ENCODE peak calls at places on chromosomes 4 and X, in eight cellular contexts. H is IMR-90; I is mammary epithelial cell; U is dorsolateral prefrontal cortex; W is lower lobe of right lung; G is transverse colon; L is CD8-positive, alpha-beta memory T cell; J is cardiac muscle cell. D is an unnamed sample.

GRCh38 chrX:64204701-64205440 is 637 bp downstream of the AMER1 start:
- DNase-seq in H (peak; percentile 19), G (no peak), L (peak; percentile 23), I (peak; percentile 25), U (peak; percentile 36), J (peak; percentile 34), W (peak; percentile 54), D (peak; percentile 3)

GRCh38 chrX:82692991-82693390 is 815.1 kb upstream of the POU3F4 start:
- DNase-seq in W (no peak), G (no peak), J (no peak), H (no peak), L (no peak), I (no peak), U (no peak), D (no peak)

GRCh38 chrX:23756165-23756564 is 13.1 kb upstream of the ACOT9 start:
- DNase-seq in W (peak; percentile 49), J (peak; percentile 80), U (no peak), G (peak; percentile 70), H (peak; percentile 41), I (peak; percentile 37), L (peak; percentile 51), D (peak; percentile 64)

GRCh38 chrX:114619874-114620273 is 36.0 kb downstream of the HTR2C start:
- DNase-seq in G (no peak), H (no peak), J (peak; percentile 35), L (no peak), W (no peak), I (no peak), U (no peak), D (no peak)

GRCh38 chrX:41621236-41621651 is 67.5 kb upstream of the GPR34 start:
- DNase-seq in J (peak; percentile 24), G (no peak), W (no peak), H (peak; percentile 62), U (no peak), L (no peak), I (peak; percentile 14), D (no peak)

GRCh38 chrX:21375795-21376069 is 1.5 kb downstream of the CNKSR2 start:
- DNase-seq in U (no peak), J (peak; percentile 8), G (no peak), H (no peak), I (no peak), L (no peak), W (no peak), D (no peak)

GRCh38 chrX:82141942-82142341 is 940.0 kb downstream of the SH3BGRL start:
- DNase-seq in U (no peak), G (no peak), L (peak; percentile 53), I (no peak), H (no peak), J (no peak), W (no peak), D (peak; percentile 66)

GRCh38 chr4:7285244-7286122 is 93.1 kb downstream of the SORCS2 start:
- DNase-seq in G (no peak), H (no peak), L (no peak), W (no peak), I (no peak), U (peak; percentile 57), J (no peak), D (no peak)

GRCh38 chrX:72125331-72126047 is 6.2 kb downstream of the RTL5 start:
- DNase-seq in I (no peak), W (no peak), J (no peak), L (no peak), U (no peak), G (no peak), H (no peak), D (no peak)

GRCh38 chrX:72123471-72124185 is 8.1 kb downstream of the RTL5 start:
- DNase-seq in L (no peak), U (no peak), J (peak; percentile 55), H (peak; percentile 5), G (no peak), W (peak; percentile 68), I (no peak), D (no peak)

GRCh38 chrX:72122621-72123275 is 9.0 kb downstream of the RTL5 start:
- DNase-seq in G (no peak), H (no peak), I (no peak), U (no peak), L (no peak), W (no peak), J (no peak), D (no peak)

GRCh38 chrX:72126048-72126415 is 5.7 kb downstream of the RTL5 start:
- DNase-seq in U (no peak), J (no peak), W (no peak), H (no peak), I (peak; percentile 14), L (no peak), G (no peak), D (no peak)

DNA sequence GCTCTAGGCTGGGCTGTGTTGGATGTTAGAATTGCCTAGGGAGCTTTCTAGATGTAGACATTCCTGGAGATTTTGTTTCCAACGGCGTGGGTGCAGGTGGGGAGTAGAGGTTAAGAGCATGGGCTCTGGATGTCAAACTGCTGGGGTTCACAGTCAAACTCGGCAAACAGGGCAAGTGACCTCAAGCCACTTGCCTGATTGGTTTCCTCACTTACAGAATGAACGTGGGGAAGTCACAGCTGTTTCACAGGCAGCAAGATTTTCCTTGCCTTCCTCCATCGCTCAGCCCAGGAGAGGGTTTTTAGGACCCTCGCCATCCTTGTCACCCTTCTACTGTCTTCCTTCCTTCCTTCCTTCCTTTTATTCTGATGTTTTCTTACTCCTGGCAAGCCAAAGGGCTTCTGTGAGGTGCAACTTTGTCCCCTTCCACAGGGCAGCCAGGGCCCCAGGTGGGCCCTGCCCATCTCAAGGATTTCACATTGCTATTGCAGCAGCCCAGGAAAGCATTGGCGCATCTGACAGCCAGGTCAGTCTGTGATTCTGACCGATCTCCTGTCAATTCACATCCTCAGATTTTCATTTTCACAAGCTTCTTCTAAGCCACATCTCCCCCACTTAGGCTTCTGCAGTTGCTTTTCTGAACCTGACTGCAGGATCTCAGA is 7.0 kb downstream of the RTL5 start:
- DNase-seq in I (no peak), G (no peak), U (no peak), L (no peak), H (no peak), J (no peak), W (no peak), D (no peak)
- H3K4me3 ChIP-seq in I (no peak overlapping the region), G (no peak overlapping the region), U (no peak overlapping the region), L (no peak overlapping the region), H (no peak overlapping the region), J (no peak overlapping the region), W (no peak overlapping the region), D (no peak overlapping the region)

GRCh38 chr4:156261230-156261629 is 307.6 kb upstream of the CTSO start:
- DNase-seq in G (no peak), U (no peak), L (no peak), J (no peak), W (no peak), I (peak; percentile 57), H (no peak), D (no peak)

GRCh38 chr4:156255205-156255604 is 301.5 kb upstream of the CTSO start:
- DNase-seq in G (no peak), J (no peak), L (no peak), U (no peak), I (no peak), W (no peak), H (no peak), D (no peak)

GRCh38 chr4:156251373-156252065 is 297.9 kb upstream of the CTSO start:
- DNase-seq in H (no peak), W (no peak), L (no peak), U (no peak), J (no peak), I (no peak), G (no peak), D (no peak)

GRCh38 chr4:156252300-156253016 is 298.8 kb upstream of the CTSO start:
- DNase-seq in W (no peak), H (peak; percentile 52), U (no peak), L (no peak), G (no peak), J (no peak), I (no peak), D (no peak)

DNA sequence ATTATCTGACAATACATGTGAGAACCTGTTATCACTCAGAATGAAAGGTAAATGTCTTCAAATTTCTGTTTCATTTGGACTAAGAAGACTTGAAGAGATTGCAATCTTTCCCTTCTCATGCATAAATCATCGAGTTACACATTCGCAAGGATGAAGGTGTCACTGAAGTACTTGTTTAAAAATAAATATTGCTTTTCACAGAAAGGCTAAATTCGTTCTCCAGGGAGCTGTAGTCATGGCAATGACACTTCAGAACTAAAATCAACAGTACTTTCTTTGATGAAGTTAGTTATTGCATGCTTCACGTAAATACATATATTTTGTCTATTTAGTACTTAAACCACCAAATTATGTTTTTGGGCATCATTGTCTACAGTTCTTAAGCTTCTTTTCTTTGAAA is 301.9 kb upstream of the CTSO start:
- DNase-seq in G (no peak), L (no peak), J (no peak), W (no peak), H (no peak), I (no peak), U (no peak), D (no peak)
- H3K27me3 ChIP-seq in G (no peaks in the 10 kb centered on the region), L (no peaks in the 10 kb centered on the region), J (no peaks in the 10 kb centered on the region), W (no peaks in the 10 kb centered on the region), H (no peaks in the 10 kb centered on the region), I (no peaks in the 10 kb centered on the region), U (no peaks in the 10 kb centered on the region), D (no peaks in the 10 kb centered on the region)

DNA sequence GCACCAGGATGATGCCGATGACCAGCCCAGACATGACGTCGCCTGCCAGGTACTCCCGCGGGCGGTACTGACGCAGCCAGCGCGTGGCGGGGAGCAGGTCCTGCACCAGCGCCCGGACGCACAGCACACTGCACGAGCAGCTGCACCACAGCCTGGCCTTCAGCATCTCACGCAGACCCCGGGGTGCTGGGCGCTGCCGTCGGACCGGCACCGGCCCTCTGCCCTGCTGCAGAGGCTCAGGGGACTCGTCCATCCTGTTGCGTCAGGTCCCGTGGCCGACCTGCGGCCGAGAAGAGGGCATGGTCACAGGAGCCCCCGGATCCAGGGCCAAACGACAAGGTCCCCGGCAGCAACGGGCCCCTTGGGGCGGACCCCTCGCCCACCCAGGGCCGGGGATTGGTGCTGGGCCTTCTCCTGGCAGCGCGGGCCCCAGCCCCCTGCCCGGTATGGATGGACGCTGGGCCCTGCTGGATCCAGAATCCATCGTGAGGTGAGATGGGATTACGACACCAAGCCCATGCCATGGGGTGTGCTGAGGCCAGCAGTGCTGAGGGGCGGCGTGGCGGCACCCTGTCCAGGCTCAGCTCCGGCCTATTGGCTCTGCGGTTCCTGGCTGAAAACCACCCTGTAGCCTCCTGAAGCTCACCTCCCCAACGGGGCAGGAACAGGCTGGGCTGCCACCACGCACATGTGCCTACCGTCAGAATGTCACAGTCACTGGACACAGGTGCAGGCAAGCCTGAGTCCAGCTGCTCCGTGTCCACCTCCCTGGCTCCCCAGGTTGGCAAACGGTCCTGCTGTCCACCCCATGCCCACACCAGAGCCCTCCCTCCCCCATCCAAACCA is 1.5 kb downstream of the SLC26A1 start:
- DNase-seq in L (no peak), U (no peak), G (no peak), I (no peak), H (no peak), J (no peak), W (no peak), D (no peak)
- H3K27ac ChIP-seq in L (peak overlapping the region; percentile 77), U (no peak overlapping the region), G (peak overlapping the region; percentile 95), I (no peak overlapping the region), H (no peak overlapping the region), J (no peak overlapping the region), W (peak overlapping the region; percentile 72), D (no peak overlapping the region)

GRCh38 chr4:56142088-56142487 is 193.3 kb downstream of the CEP135 start:
- DNase-seq in W (no peak), G (no peak), U (no peak), H (no peak), L (no peak), I (no peak), J (no peak), D (no peak)

GRCh38 chr4:56148428-56148827 is 199.7 kb downstream of the CEP135 start:
- DNase-seq in L (no peak), U (no peak), J (no peak), W (no peak), I (no peak), G (no peak), H (no peak), D (no peak)

GRCh38 chr4:56149601-56150000 is 200.9 kb downstream of the CEP135 start:
- DNase-seq in W (no peak), J (no peak), I (no peak), U (no peak), G (no peak), L (no peak), H (peak; percentile 54), D (no peak)

GRCh38 chr4:56147371-56147770 is 198.6 kb downstream of the CEP135 start:
- DNase-seq in G (no peak), W (no peak), H (peak; percentile 9), L (no peak), U (no peak), J (no peak), I (no peak), D (no peak)

DNA sequence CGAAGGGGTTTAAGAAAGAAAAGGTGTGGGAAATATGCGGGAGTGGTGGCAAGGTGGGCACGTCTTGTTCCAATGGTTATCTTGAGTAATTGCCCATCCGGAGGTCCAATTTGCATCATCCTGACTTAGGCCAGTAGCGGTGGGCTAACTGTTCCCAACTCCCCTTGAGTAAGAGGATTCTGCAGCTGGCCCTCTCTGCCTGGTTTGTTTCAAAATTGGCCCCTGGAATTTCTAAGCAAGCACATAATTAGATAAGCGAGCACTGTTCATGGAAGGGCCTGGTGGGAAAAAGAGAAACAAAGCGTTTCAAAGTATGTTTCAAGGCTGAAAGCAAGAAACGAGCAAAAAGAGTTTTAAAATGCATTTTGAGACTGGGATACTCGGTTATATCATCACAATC is 198.2 kb downstream of the CEP135 start:
- DNase-seq in I (no peak), L (no peak), G (no peak), J (no peak), U (no peak), W (no peak), H (no peak), D (no peak)
- H3K4me3 ChIP-seq in I (no peak overlapping the region), L (no peak overlapping the region), G (no peak overlapping the region), J (no peak overlapping the region), U (no peak overlapping the region), W (no peak overlapping the region), H (no peak overlapping the region), D (no peak overlapping the region)

D was measured in CD4-positive, alpha-beta memory T cell.